ENCODE peak calls at places on chromosomes 2 and 18, in ten cellular contexts. V is naive thymus-derived CD4-positive, alpha-beta T cell; Y is endothelial cell; S is coronary artery; F is NCI-H774; B is stimulated activated CD4-positive, alpha-beta T cell treated with anti-CD3 and anti-CD28 coated beads, TNF-alpha, amount 100 ng/mL, for 24 hours; L is stimulated activated CD8-positive, alpha-beta memory T cell treated with anti-CD3 and anti-CD28 coated beads, Interleukin-15, amount 100 ng/mL, for 4 hours; Q is NCI-H524; H is anterior cingulate cortex; M is activated CD8-positive, alpha-beta memory T cell treated with anti-CD3 and anti-CD28 coated beads for 48 hours. D is an unnamed sample.

GRCh38 chr18:32048507-32049091 is 30.0 kb downstream of the RNF125 start:
- DNase-seq in V (no peak), Y (no peak), S (no peak), F (no peak), B (no peak), L (no peak), Q (no peak), H (no peak), M (no peak), D (no peak)

GRCh38 chr2:42107249-42108042 is 59.6 kb downstream of the PKDCC start:
- DNase-seq in V (no peak), Y (no peak), S (no peak), F (no peak), B (no peak), L (no peak), Q (no peak), H (no peak), M (no peak), D (no peak)

GRCh38 chr2:28355521-28356094 is 37.0 kb upstream of the FOSL2 start:
- DNase-seq in V (no peak), Y (no peak), S (no peak), F (no peak), B (no peak), L (no peak), Q (no peak), H (no peak), M (no peak), D (no peak)

GRCh38 chr2:158197940-158198339 is 96.3 kb downstream of the UPP2 start:
- DNase-seq in V (no peak), Y (no peak), S (no peak), F (no peak), B (no peak), L (no peak), Q (no peak), H (no peak), M (no peak), D (no peak)

GRCh38 chr18:24095976-24096375 is 42.9 kb upstream of the CABYR start:
- DNase-seq in V (no peak), Y (no peak), S (no peak), F (no peak), B (no peak), L (no peak), Q (no peak), H (no peak), M (no peak), D (no peak)

GRCh38 chr2:24492283-24493272 is 1.5 kb downstream of the NCOA1 start:
- DNase-seq in V (no peak), Y (no peak), S (no peak), F (no peak), B (no peak), L (no peak), Q (no peak), H (no peak), M (no peak), D (no peak)

GRCh38 chr18:74331404-74331803 is 15.8 kb downstream of the C18orf63 start:
- DNase-seq in V (no peak), Y (no peak), S (no peak), F (no peak), B (no peak), L (no peak), Q (peak; percentile 5), H (no peak), M (no peak), D (no peak)

GRCh38 chr2:208012449-208012848 is 12.9 kb downstream of the PLEKHM3 start:
- DNase-seq in V (no peak), Y (no peak), S (no peak), F (no peak), B (no peak), L (no peak), Q (no peak), H (no peak), M (no peak), D (no peak)

GRCh38 chr2:88549616-88550292 is 77.5 kb downstream of the EIF2AK3 start:
- DNase-seq in V (no peak), Y (no peak), S (no peak), F (no peak), B (no peak), L (no peak), Q (peak; percentile 8), H (no peak), M (no peak), D (no peak)

GRCh38 chr2:238450440-238450861 is 23.7 kb downstream of the ASB1 start:
- DNase-seq in V (no peak), Y (no peak), S (peak; percentile 53), F (no peak), B (no peak), L (no peak), Q (no peak), H (no peak), M (no peak), D (no peak)

GRCh38 chr18:1094408-1094807 is 189.7 kb downstream of the ADCYAP1 start:
- DNase-seq in V (no peak), Y (no peak), S (no peak), F (no peak), B (no peak), L (no peak), Q (no peak), H (no peak), M (no peak), D (no peak)

GRCh38 chr2:239157766-239158165 is 243.1 kb downstream of the HDAC4 start:
- DNase-seq in V (no peak), Y (peak; percentile 44), S (peak; percentile 49), F (peak; percentile 2), B (no peak), L (no peak), Q (no peak), H (no peak), M (no peak), D (no peak)

GRCh38 chr2:9240745-9241144 is 34.1 kb downstream of the ASAP2 start:
- DNase-seq in V (no peak), Y (no peak), S (no peak), F (no peak), B (peak; percentile 4), L (no peak), Q (no peak), H (no peak), M (no peak), D (no peak)

GRCh38 chr18:59909289-59910036 is 9.7 kb downstream of the PMAIP1 start:
- DNase-seq in V (no peak), Y (no peak), S (no peak), F (no peak), B (no peak), L (no peak), Q (no peak), H (no peak), M (no peak), D (no peak)

GRCh38 chr2:200039847-200040246 is 84.5 kb downstream of the MAIP1 start:
- DNase-seq in V (no peak), Y (no peak), S (no peak), F (no peak), B (no peak), L (no peak), Q (no peak), H (no peak), M (no peak), D (no peak)

GRCh38 chr2:204258900-204259299 is 286.4 kb upstream of the PARD3B start:
- DNase-seq in V (no peak), Y (no peak), S (no peak), F (no peak), B (no peak), L (no peak), Q (no peak), H (no peak), M (no peak), D (no peak)

GRCh38 chr2:85245891-85246290 is 81.9 kb downstream of the TGOLN2 start:
- DNase-seq in V (no peak), Y (no peak), S (no peak), F (no peak), B (no peak), L (no peak), Q (no peak), H (no peak), M (no peak), D (no peak)

GRCh38 chr2:152395132-152396024 is 60.4 kb downstream of the FMNL2 start:
- DNase-seq in V (no peak), Y (no peak), S (no peak), F (no peak), B (no peak), L (no peak), Q (no peak), H (no peak), M (no peak), D (no peak)

GRCh38 chr18:28177828-28178635 is 1.1 kb upstream of the CDH2 start:
- DNase-seq in V (no peak), Y (peak; percentile 81), S (peak; percentile 78), F (peak; percentile 73), B (no peak), L (no peak), Q (peak; percentile 76), H (peak; percentile 77), M (no peak), D (peak; percentile 59)

GRCh38 chr2:191625016-191625415 is 52.9 kb upstream of the NABP1 start:
- DNase-seq in V (no peak), Y (no peak), S (no peak), F (no peak), B (no peak), L (peak; percentile 10), Q (no peak), H (no peak), M (no peak), D (no peak)